ENCODE peak calls at places on chromosomes 16 and 17, in ten cellular contexts. I, X, E, U, O, K, L, B, Y and S are unnamed samples.

GRCh38 chr17:63848834-63849689 is 6.6 kb upstream of the SMARCD2 start:
- DNase-seq in Y (peak; percentile 66), L (peak; percentile 88), X (peak; percentile 83), I (peak; percentile 38), O (no peak), K (no peak), B (peak; percentile 89), U (peak; percentile 82), E (peak; percentile 93), S (no peak)

GRCh38 chr17:66129759-66130158 is 62.2 kb downstream of the CEP112 start:
- DNase-seq in I (no peak), Y (no peak), X (no peak), L (no peak), E (no peak), U (no peak), B (no peak), O (no peak), K (no peak), S (no peak)

GRCh38 chr17:8621585-8621984 is 8.9 kb downstream of the MYH10 start:
- DNase-seq in E (no peak), L (peak; percentile 41), B (no peak), I (peak; percentile 47), K (no peak), Y (no peak), O (no peak), X (no peak), U (peak; percentile 33), S (no peak)

GRCh38 chr17:45222273-45222993 is 748 bp downstream of the FMNL1 start:
- DNase-seq in Y (no peak), X (peak; percentile 61), U (no peak), K (no peak), B (no peak), E (no peak), O (no peak), I (no peak), L (no peak), S (no peak)

GRCh38 chr17:80692931-80693467 is 148.4 kb downstream of the RPTOR start:
- DNase-seq in I (no peak), B (no peak), X (no peak), L (no peak), K (no peak), Y (no peak), O (no peak), E (no peak), U (no peak), S (no peak)

GRCh38 chr16:67429053-67429798 is 1.7 kb upstream of the HSD11B2 start:
- DNase-seq in I (no peak), U (no peak), E (no peak), X (no peak), B (no peak), Y (no peak), O (no peak), L (no peak), K (no peak), S (no peak)

GRCh38 chr16:78988361-78988992 is 612.1 kb downstream of the MAF start:
- DNase-seq in L (no peak), O (no peak), Y (no peak), U (no peak), B (no peak), K (peak; percentile 21), I (no peak), X (no peak), E (no peak), S (no peak)

GRCh38 chr16:49649013-49649785 is 206.7 kb downstream of the ZNF423 start:
- DNase-seq in K (peak; percentile 33), I (peak; percentile 86), Y (no peak), X (no peak), B (no peak), U (no peak), E (no peak), L (peak; percentile 44), O (no peak), S (no peak)

GRCh38 chr17:48711128-48711527 is 11.2 kb downstream of the PRAC1 start:
- DNase-seq in K (no peak), L (no peak), X (no peak), I (peak; percentile 93), B (no peak), E (no peak), U (no peak), O (no peak), Y (no peak), S (no peak)

GRCh38 chr17:80212962-80213650 is 7.0 kb downstream of the SGSH start:
- DNase-seq in Y (no peak), E (no peak), B (no peak), I (no peak), L (no peak), U (no peak), K (no peak), O (no peak), X (no peak), S (no peak)